ENCODE peak calls at places on chromosomes 5 and 9, in seven cellular contexts. I is adrenal gland; K is CD8-positive, alpha-beta memory T cell; T is heart right ventricle; N is uterus; Z is tibial nerve; U is lower lobe of right lung. H is an unnamed sample.

GRCh38 chr5:178465861-178466288 is 124.3 kb downstream of the COL23A1 start:
- DNase-seq in I (no peak), K (no peak), T (no peak), N (no peak), Z (no peak), U (no peak), H (peak; percentile 41)

GRCh38 chr5:140040358-140040757 is 2.7 kb downstream of the NRG2 start:
- DNase-seq in I (no peak), K (no peak), T (no peak), N (no peak), Z (no peak), U (no peak), H (no peak)

GRCh38 chr9:91159664-91160121 is 202.0 kb downstream of the AUH start:
- DNase-seq in I (peak; percentile 44), K (no peak), T (peak; percentile 68), N (no peak), Z (no peak), U (peak; percentile 69), H (no peak)

GRCh38 chr5:57887851-57888621 is 405.4 kb upstream of the ACTBL2 start:
- DNase-seq in I (peak; percentile 37), K (no peak), T (no peak), N (peak; percentile 20), Z (peak; percentile 22), U (no peak), H (peak; percentile 61)

GRCh38 chr5:156929366-156929948 is 33.6 kb downstream of the TIMD4 start:
- DNase-seq in I (no peak), K (no peak), T (no peak), N (no peak), Z (no peak), U (no peak), H (no peak)

GRCh38 chr5:154430961-154431630 is 14.7 kb upstream of the SAP30L start:
- DNase-seq in I (no peak), K (no peak), T (no peak), N (no peak), Z (no peak), U (no peak), H (no peak)

GRCh38 chr5:136042665-136043121 is 13.9 kb downstream of the TGFBI start:
- DNase-seq in I (no peak), K (no peak), T (no peak), N (no peak), Z (no peak), U (no peak), H (no peak)

GRCh38 chr9:111372297-111372696 is 42.3 kb upstream of the OR2K2 start:
- DNase-seq in I (no peak), K (no peak), T (no peak), N (no peak), Z (no peak), U (no peak), H (no peak)

GRCh38 chr5:8188874-8189588 is 320.1 kb downstream of the MTRR start:
- DNase-seq in I (no peak), K (no peak), T (no peak), N (no peak), Z (no peak), U (no peak), H (no peak)

GRCh38 chr5:36573441-36573840 is 33.0 kb upstream of the SLC1A3 start:
- DNase-seq in I (no peak), K (no peak), T (no peak), N (no peak), Z (no peak), U (no peak), H (peak; percentile 89)

GRCh38 chr9:928363-929042 is 48.0 kb upstream of the DMRT3 start:
- DNase-seq in I (no peak), K (no peak), T (no peak), N (no peak), Z (no peak), U (no peak), H (no peak)

GRCh38 chr5:425714-426113 is 17.3 kb upstream of the EXOC3 start:
- DNase-seq in I (no peak), K (no peak), T (no peak), N (no peak), Z (no peak), U (no peak), H (no peak)

GRCh38 chr9:18404482-18405029 is 69.4 kb upstream of the ADAMTSL1 start:
- DNase-seq in I (no peak), K (no peak), T (no peak), N (no peak), Z (no peak), U (no peak), H (no peak)

GRCh38 chr9:100575006-100575405 is 2.9 kb upstream of the CAVIN4 start:
- DNase-seq in I (no peak), K (no peak), T (no peak), N (no peak), Z (no peak), U (no peak), H (no peak)

GRCh38 chr5:76679231-76679630 is 36.7 kb upstream of the F2R start:
- DNase-seq in I (no peak), K (no peak), T (no peak), N (peak; percentile 25), Z (no peak), U (no peak), H (no peak)

GRCh38 chr9:33076031-33076359 is 479 bp downstream of the SMU1 start:
- DNase-seq in I (no peak), K (no peak), T (no peak), N (no peak), Z (no peak), U (no peak), H (no peak)

GRCh38 chr9:107742531-107743309 is 253.2 kb upstream of the KLF4 start:
- DNase-seq in I (no peak), K (no peak), T (no peak), N (no peak), Z (no peak), U (no peak), H (no peak)

GRCh38 chr5:150511641-150512367 is 3.9 kb downstream of the NDST1 start:
- DNase-seq in I (no peak), K (no peak), T (no peak), N (peak; percentile 41), Z (no peak), U (no peak), H (peak; percentile 80)

GRCh38 chr9:113446323-113446740 is 17.2 kb upstream of the RGS3 start:
- DNase-seq in I (no peak), K (no peak), T (no peak), N (no peak), Z (no peak), U (no peak), H (no peak)

GRCh38 chr9:92236915-92237314 is 56.6 kb downstream of the IARS1 start:
- DNase-seq in I (no peak), K (no peak), T (no peak), N (no peak), Z (no peak), U (no peak), H (no peak)

GRCh38 chr9:124399999-124400940 is 15.0 kb downstream of the PSMB7 start:
- DNase-seq in I (no peak), K (no peak), T (no peak), N (no peak), Z (no peak), U (no peak), H (no peak)

GRCh38 chr9:127916665-127917581 is at the start of gene ST6GALNAC4:
- DNase-seq in I (peak; percentile 93), K (peak; percentile 96), T (peak; percentile 96), N (peak; percentile 96), Z (peak; percentile 95), U (peak; percentile 96), H (peak; percentile 64)

GRCh38 chr9:114448706-114449105 is 56.6 kb downstream of the WHRN start:
- DNase-seq in I (no peak), K (no peak), T (no peak), N (no peak), Z (no peak), U (no peak), H (no peak)

GRCh38 chr9:136060671-136061371 is 34.3 kb downstream of the NACC2 start:
- DNase-seq in I (no peak), K (no peak), T (no peak), N (no peak), Z (no peak), U (no peak), H (no peak)

GRCh38 chr5:36876389-36876964 is at the start of gene NIPBL:
- DNase-seq in I (peak; percentile 94), K (peak; percentile 83), T (peak; percentile 89), N (peak; percentile 91), Z (peak; percentile 90), U (peak; percentile 92), H (peak; percentile 90)

GRCh38 chr9:94577036-94577435 is 16.6 kb downstream of the FBP2 start:
- DNase-seq in I (no peak), K (no peak), T (no peak), N (no peak), Z (no peak), U (no peak), H (no peak)
- H3K4me1 ChIP-seq in I (no peaks in the 10 kb centered on the region), K (no peaks in the 10 kb centered on the region), T (no peaks in the 10 kb centered on the region), N (no peaks in the 10 kb centered on the region), Z (no peaks in the 10 kb centered on the region), U (no peaks in the 10 kb centered on the region), H (no peaks in the 10 kb centered on the region)

GRCh38 chr5:59749782-59750520 is 143.6 kb downstream of the PDE4D start:
- DNase-seq in I (no peak), K (no peak), T (no peak), N (no peak), Z (no peak), U (no peak), H (no peak)

GRCh38 chr5:59745422-59745863 is 148.1 kb downstream of the PDE4D start:
- DNase-seq in I (no peak), K (no peak), T (no peak), N (peak; percentile 36), Z (no peak), U (no peak), H (no peak)

GRCh38 chr5:59741599-59741998 is 151.9 kb downstream of the PDE4D start:
- DNase-seq in I (no peak), K (no peak), T (no peak), N (no peak), Z (no peak), U (no peak), H (no peak)

GRCh38 chr5:59744531-59744992 is 149.0 kb downstream of the PDE4D start:
- DNase-seq in I (no peak), K (no peak), T (no peak), N (no peak), Z (no peak), U (no peak), H (no peak)

GRCh38 chr5:59746261-59746765 is 147.2 kb downstream of the PDE4D start:
- DNase-seq in I (no peak), K (no peak), T (no peak), N (no peak), Z (no peak), U (no peak), H (peak; percentile 38)
- H3K36me3 ChIP-seq in I (no peaks in the 10 kb centered on the region), K (no peaks in the 10 kb centered on the region), T (no peaks in the 10 kb centered on the region), N (no peaks in the 10 kb centered on the region), Z (no peaks in the 10 kb centered on the region), U (no peaks in the 10 kb centered on the region), H (no peaks in the 10 kb centered on the region)

GRCh38 chr9:3528466-3528865 is 2.7 kb upstream of the RFX3 start:
- DNase-seq in I (no peak), K (peak; percentile 21), T (no peak), N (no peak), Z (no peak), U (no peak), H (no peak)
- H3K4me3 ChIP-seq in I (no peak overlapping the region), K (peak overlapping the region; percentile 95), T (no peak overlapping the region), N (no peak overlapping the region), Z (no peak overlapping the region), U (peak overlapping the region; percentile 76), H (no peak overlapping the region)

GRCh38 chr5:168295574-168296201 is 4.2 kb downstream of the WWC1 start:
- DNase-seq in I (no peak), K (no peak), T (no peak), N (no peak), Z (no peak), U (peak; percentile 58), H (peak; percentile 77)
- H3K4me1 ChIP-seq in I (peaks cover 3% of the 10 kb centered on the region), K (no peaks in the 10 kb centered on the region), T (peaks cover 7% of the 10 kb centered on the region), N (no peaks in the 10 kb centered on the region), Z (peaks cover 7% of the 10 kb centered on the region), U (peaks cover 28% of the 10 kb centered on the region), H (peaks cover 33% of the 10 kb centered on the region)

H was measured in SJSA1.